ENCODE peak calls at places on chromosomes 2 and 18, in five cellular contexts. Y is H9, S is IMR-90, V is neuronal stem cell, J is H1. N is an unnamed sample.

GRCh38 chr2:191155608-191156071 is 4.8 kb upstream of the STAT4 start:
- DNase-seq in Y (no peak), S (peak; percentile 70), V (no peak), J (no peak), N (peak; percentile 51)

GRCh38 chr2:222708274-222708710 is 36.8 kb downstream of the MOGAT1 start:
- DNase-seq in Y (peak; percentile 68), S (peak; percentile 74), V (peak; percentile 53), J (peak; percentile 87), N (peak; percentile 77)

GRCh38 chr2:178829299-178829698 is 22.1 kb upstream of the TTN start:
- DNase-seq in Y (no peak), S (peak; percentile 9), V (no peak), J (no peak), N (no peak)

GRCh38 chr2:238169021-238169707 is 10.4 kb downstream of the ERFE start:
- DNase-seq in Y (no peak), S (peak; percentile 98), V (no peak), J (no peak), N (peak; percentile 93)

GRCh38 chr2:63055510-63056308 is 5.1 kb downstream of the OTX1 start:
- DNase-seq in Y (peak; percentile 51), S (no peak), V (peak; percentile 43), J (peak; percentile 71), N (peak; percentile 27)

GRCh38 chr2:84481702-84482101 is 22.6 kb upstream of the SUCLG1 start:
- DNase-seq in Y (no peak), S (peak; percentile 77), V (no peak), J (no peak), N (peak; percentile 28)

GRCh38 chr2:201275991-201276390 is 15.7 kb downstream of the CASP8 start:
- DNase-seq in Y (peak; percentile 71), S (no peak), V (no peak), J (peak; percentile 60), N (no peak)

GRCh38 chr2:58842501-58843144 is 601.5 kb upstream of the FANCL start:
- DNase-seq in Y (no peak), S (no peak), V (no peak), J (no peak), N (no peak)

GRCh38 chr18:58315739-58316215 is 271.8 kb downstream of the NEDD4L start:
- DNase-seq in Y (no peak), S (no peak), V (no peak), J (no peak), N (no peak)

GRCh38 chr2:200966770-200967169 is 3.3 kb upstream of the ORC2 start:
- DNase-seq in Y (no peak), S (peak; percentile 83), V (no peak), J (no peak), N (peak; percentile 73)

GRCh38 chr2:11774600-11774999 is 28.2 kb downstream of the LPIN1 start:
- DNase-seq in Y (no peak), S (no peak), V (no peak), J (no peak), N (no peak)

GRCh38 chr2:43634604-43635306 is 2.3 kb upstream of the PLEKHH2 start:
- DNase-seq in Y (no peak), S (peak; percentile 89), V (no peak), J (no peak), N (peak; percentile 36)

GRCh38 chr2:7430869-7431641 is 513.8 kb downstream of the RNF144A start:
- DNase-seq in Y (peak; percentile 95), S (no peak), V (peak; percentile 35), J (peak; percentile 83), N (peak; percentile 10)

GRCh38 chr2:36889782-36890181 is 76.6 kb downstream of the STRN start:
- DNase-seq in Y (no peak), S (peak; percentile 99), V (no peak), J (no peak), N (peak; percentile 95)

GRCh38 chr2:170923799-170924198 is 5.3 kb upstream of the GORASP2 start:
- DNase-seq in Y (no peak), S (no peak), V (no peak), J (no peak), N (no peak)

GRCh38 chr2:10240911-10241610 is 61.6 kb upstream of the HPCAL1 start:
- DNase-seq in Y (no peak), S (no peak), V (no peak), J (no peak), N (no peak)

GRCh38 chr2:144358979-144359541 is 160.9 kb downstream of the ZEB2 start:
- DNase-seq in Y (no peak), S (peak; percentile 71), V (no peak), J (no peak), N (peak; percentile 87)

GRCh38 chr2:205698556-205699282 is 16.4 kb downstream of the NRP2 start:
- DNase-seq in Y (no peak), S (peak; percentile 77), V (peak; percentile 45), J (no peak), N (peak; percentile 71)

GRCh38 chr2:159098815-159099455 is 130.5 kb downstream of the TANC1 start:
- DNase-seq in Y (no peak), S (peak; percentile 45), V (no peak), J (peak; percentile 1), N (peak; percentile 46)

GRCh38 chr2:176171331-176172006 is 14.4 kb downstream of the HOXD3 start:
- DNase-seq in Y (peak; percentile 70), S (no peak), V (no peak), J (no peak), N (no peak)

GRCh38 chr2:105125428-105125827 is 87.6 kb downstream of the MRPS9 start:
- DNase-seq in Y (peak; percentile 81), S (no peak), V (no peak), J (peak; percentile 61), N (no peak)

GRCh38 chr2:5691659-5692529 is at the start of gene SOX11:
- DNase-seq in Y (peak; percentile 93), S (peak; percentile 95), V (peak; percentile 96), J (peak; percentile 96), N (peak; percentile 95)

GRCh38 chr2:15363142-15363541 is 198.0 kb downstream of the NBAS start:
- DNase-seq in Y (no peak), S (peak; percentile 54), V (no peak), J (no peak), N (peak; percentile 16)

GRCh38 chr2:239310401-239311061 is 90.3 kb downstream of the HDAC4 start:
- DNase-seq in Y (peak; percentile 12), S (no peak), V (no peak), J (peak; percentile 37), N (no peak)

GRCh38 chr2:186903183-186903582 is 54.2 kb upstream of the ZSWIM2 start:
- DNase-seq in Y (no peak), S (no peak), V (no peak), J (no peak), N (peak; percentile 35)

GRCh38 chr2:160561551-160562280 is 68.1 kb upstream of the RBMS1 start:
- DNase-seq in Y (no peak), S (peak; percentile 81), V (no peak), J (no peak), N (no peak)

GRCh38 chr2:218046234-218046633 is 22.8 kb upstream of the RUFY4 start:
- DNase-seq in Y (no peak), S (no peak), V (no peak), J (no peak), N (no peak)
- H2BK15ac ChIP-seq in Y (no peak overlapping the region), S (no peak overlapping the region), V (no peak overlapping the region), J (no peak overlapping the region), N (no peak overlapping the region)

GRCh38 chr2:235485362-235485761 is 8.5 kb upstream of the AGAP1 start:
- DNase-seq in Y (no peak), S (no peak), V (no peak), J (no peak), N (no peak)
- H3K23ac ChIP-seq in Y (no peak overlapping the region), S (no peak overlapping the region), V (no peak overlapping the region), J (no peak overlapping the region), N (no peak overlapping the region)

GRCh38 chr2:219572237-219573001 is at the start of gene INHA:
- DNase-seq in Y (no peak), S (no peak), V (no peak), J (no peak), N (no peak)
- H3K14ac ChIP-seq in Y (peak within 1 kb of the TSS; percentile 40), S (peak within 1 kb of the TSS; percentile 80), V (peak within 1 kb of the TSS; percentile 82), J (no peak within 1 kb of the TSS), N (no peak within 1 kb of the TSS)

GRCh38 chr2:60364441-60364840 is 189.0 kb downstream of the BCL11A start:
- DNase-seq in Y (no peak), S (no peak), V (no peak), J (no peak), N (no peak)
- H2BK15ac ChIP-seq in Y (no peak overlapping the region), S (no peak overlapping the region), V (no peak overlapping the region), J (no peak overlapping the region), N (no peak overlapping the region)

GRCh38 chr2:112891333-112891950 is 19.5 kb upstream of the IL37 start:
- DNase-seq in Y (no peak), S (no peak), V (no peak), J (no peak), N (no peak)

GRCh38 chr2:112889976-112890375 is 21.0 kb upstream of the IL37 start:
- DNase-seq in Y (no peak), S (no peak), V (no peak), J (no peak), N (no peak)

GRCh38 chr2:112887904-112888303 is 23.1 kb upstream of the IL37 start:
- DNase-seq in Y (no peak), S (peak; percentile 34), V (no peak), J (no peak), N (peak; percentile 38)

GRCh38 chr2:112888350-112888749 is 22.6 kb upstream of the IL37 start:
- DNase-seq in Y (no peak), S (no peak), V (no peak), J (no peak), N (no peak)

GRCh38 chr2:112893801-112894200 is 17.2 kb upstream of the IL37 start:
- DNase-seq in Y (no peak), S (no peak), V (no peak), J (no peak), N (no peak)
- H3K23ac ChIP-seq in Y (no peak overlapping the region), S (no peak overlapping the region), V (no peak overlapping the region), J (no peak overlapping the region), N (no peak overlapping the region)

GRCh38 chr2:32383858-32384257 is 27.0 kb downstream of the BIRC6 start:
- DNase-seq in Y (no peak), S (no peak), V (no peak), J (no peak), N (no peak)
- H3K14ac ChIP-seq in Y (no peak overlapping the region), S (no peak overlapping the region), V (no peak overlapping the region), J (no peak overlapping the region), N (no peak overlapping the region)

N was measured in mesenchymal stem cell.